ENCODE peak calls at places on chromosomes 4 and X, in four cellular contexts. X is AG04450, N is mesendoderm, B is astrocyte of the cerebellum. F is an unnamed sample.

GRCh38 chr4:60865238-60865637 is 334.9 kb upstream of the ADGRL3 start:
- DNase-seq in X (no peak), N (peak; percentile 68), B (no peak), F (no peak)

GRCh38 chrX:78532363-78532762 is 126.8 kb downstream of the RTL3 start:
- DNase-seq in X (no peak), N (no peak), B (no peak), F (no peak)

GRCh38 chr4:85170241-85170640 is 203.8 kb upstream of the WDFY3 start:
- DNase-seq in X (no peak), N (no peak), B (no peak), F (no peak)

GRCh38 chr4:45350438-45350837 is 624.1 kb upstream of the GNPDA2 start:
- DNase-seq in X (no peak), N (no peak), B (peak; percentile 38), F (peak; percentile 7)

GRCh38 chrX:56745019-56745418 is 16.0 kb downstream of the NBDY start:
- DNase-seq in X (peak; percentile 29), N (no peak), B (no peak), F (peak; percentile 48)

GRCh38 chr4:173074501-173074946 is 94.1 kb upstream of the GALNT7 start:
- DNase-seq in X (peak; percentile 67), N (peak; percentile 95), B (peak; percentile 93), F (peak; percentile 89)

GRCh38 chrX:24228596-24228995 is 79.1 kb downstream of the ZFX start:
- DNase-seq in X (no peak), N (no peak), B (no peak), F (no peak)

GRCh38 chr4:128876194-128876593 is 66.7 kb downstream of the JADE1 start:
- DNase-seq in X (no peak), N (no peak), B (no peak), F (no peak)

GRCh38 chr4:88610771-88611170 is 18.5 kb downstream of the HERC3 start:
- DNase-seq in X (no peak), N (no peak), B (peak; percentile 28), F (peak; percentile 93)

GRCh38 chrX:17374619-17375360 is at the start of gene NHS:
- DNase-seq in X (peak; percentile 16), N (peak; percentile 89), B (peak; percentile 24), F (no peak)
- H3K4me3 ChIP-seq in X (peak within 1 kb of the TSS; percentile 73), N (peak within 1 kb of the TSS; percentile 53), B (peak within 1 kb of the TSS; percentile 72), F (peak within 1 kb of the TSS; percentile 77)

DNA sequence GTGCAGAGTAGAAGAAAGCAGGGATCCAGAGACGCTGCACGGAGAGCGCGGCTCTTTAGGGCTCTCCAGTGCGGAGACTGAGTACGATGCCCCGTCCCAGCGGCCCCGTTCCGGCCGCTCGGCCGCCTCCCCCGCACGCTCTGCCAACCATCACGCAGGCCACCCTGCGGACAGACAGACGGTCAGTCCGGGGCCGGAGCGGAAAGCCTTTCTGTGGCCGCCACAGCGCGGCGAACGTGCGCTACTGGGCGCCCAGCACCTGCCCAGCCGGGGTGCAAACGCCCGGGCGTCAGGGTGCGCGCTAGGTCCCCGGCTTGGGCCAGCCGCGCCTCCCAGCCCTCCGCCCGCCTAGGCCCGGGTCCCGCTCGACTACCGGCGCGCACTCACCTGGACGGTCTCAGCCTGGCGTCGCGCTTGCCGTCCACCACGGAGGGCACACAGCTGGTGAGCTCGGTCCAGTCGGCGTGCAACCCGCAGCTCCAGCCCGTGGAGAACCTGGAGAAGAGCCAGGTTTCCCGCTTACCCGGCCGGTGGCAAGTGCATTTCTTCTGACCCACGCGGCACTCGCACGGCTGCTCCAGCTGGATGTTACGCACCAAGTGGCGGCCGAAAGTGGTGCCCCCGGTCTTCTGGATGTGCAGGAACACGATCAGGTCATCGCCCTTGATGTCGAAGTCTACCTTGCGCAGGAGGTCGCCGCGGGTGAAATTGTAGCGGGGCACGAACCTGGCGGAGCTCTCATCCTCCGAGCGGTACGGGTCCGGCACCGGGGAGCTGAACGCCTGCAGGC is 1.8 kb downstream of the HS6ST2 start:
- DNase-seq in X (no peak), N (no peak), B (no peak), F (no peak)
- H3K4me3 ChIP-seq in X (no peak overlapping the region), N (no peak overlapping the region), B (peak overlapping the region; percentile 39), F (peak overlapping the region; percentile 50)

DNA sequence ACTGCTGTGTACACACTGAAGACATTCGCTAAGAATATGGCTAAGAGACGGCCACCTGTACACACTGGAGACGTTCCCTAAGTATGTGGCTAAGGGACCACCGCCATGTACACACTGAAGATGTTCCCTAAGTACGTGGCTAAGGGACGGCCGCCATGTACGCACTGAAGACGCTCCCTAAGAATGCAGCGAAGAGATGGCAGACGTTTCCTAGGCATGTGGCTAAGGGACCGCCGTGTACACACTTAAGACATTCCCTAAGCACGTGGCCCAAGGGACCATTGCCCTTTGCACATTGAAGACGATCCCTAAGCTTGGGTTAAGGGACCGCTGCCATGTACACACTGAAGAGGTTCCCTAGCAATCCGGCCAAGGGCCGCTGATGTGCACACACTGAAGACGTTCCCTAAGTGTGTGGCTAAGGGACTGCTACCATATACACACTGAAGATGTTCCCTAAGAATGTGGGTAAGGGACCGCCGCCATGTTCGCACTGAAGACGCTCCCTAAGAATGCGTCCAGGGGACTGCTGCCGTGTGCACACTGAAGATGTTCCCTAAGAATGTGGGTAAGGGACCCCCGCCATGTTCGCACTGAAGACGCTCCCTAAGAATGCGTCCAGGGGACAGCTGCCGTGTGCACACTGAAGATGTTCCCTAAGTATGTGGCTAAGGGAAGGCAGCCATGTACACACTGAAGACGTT is 36.7 kb downstream of the DHRSX start:
- DNase-seq in X (peak; percentile 69), N (peak; percentile 78), B (no peak), F (no peak)
- H3K4me3 ChIP-seq in X (peak overlapping the region; percentile 41), N (no peak overlapping the region), B (no peak overlapping the region), F (no peak overlapping the region)

GRCh38 chr4:94461506-94461905 is 9.8 kb downstream of the PDLIM5 start:
- DNase-seq in X (no peak), N (no peak), B (no peak), F (no peak)

GRCh38 chr4:94466923-94467322 is 15.2 kb downstream of the PDLIM5 start:
- DNase-seq in X (no peak), N (no peak), B (no peak), F (no peak)

GRCh38 chr4:94462572-94462971 is 10.8 kb downstream of the PDLIM5 start:
- DNase-seq in X (no peak), N (no peak), B (no peak), F (no peak)

GRCh38 chr4:94459462-94460161 is 7.9 kb downstream of the PDLIM5 start:
- DNase-seq in X (no peak), N (peak; percentile 39), B (no peak), F (no peak)

GRCh38 chr4:94463771-94464170 is 12.0 kb downstream of the PDLIM5 start:
- DNase-seq in X (no peak), N (no peak), B (no peak), F (no peak)
- H3K4me3 ChIP-seq in X (no peak overlapping the region), N (no peak overlapping the region), B (no peak overlapping the region), F (no peak overlapping the region)